ENCODE peak calls at places on chromosomes 1 and 21, in seven cellular contexts. G, Q, T, E, Z, X and O are unnamed samples.

GRCh38 chr1:24929091-24929875 is 793 bp downstream of the RUNX3 start:
- DNase-seq in Q (peak; percentile 30), E (peak; percentile 41), T (no peak), X (no peak), Z (peak; percentile 72), G (peak; percentile 47), O (no peak)

GRCh38 chr1:58363639-58364038 is 182.9 kb downstream of the OMA1 start:
- DNase-seq in G (no peak), Z (no peak), T (no peak), X (no peak), E (no peak), Q (no peak), O (no peak)

GRCh38 chr1:60600532-60600931 is 481.8 kb upstream of the NFIA start:
- DNase-seq in T (no peak), E (no peak), Z (no peak), Q (no peak), X (no peak), G (no peak), O (no peak)

GRCh38 chr1:235741294-235741693 is 91.7 kb upstream of the GNG4 start:
- DNase-seq in X (peak; percentile 67), E (no peak), Q (peak; percentile 14), T (no peak), Z (no peak), G (no peak), O (no peak)

GRCh38 chr1:237074371-237075117 is 32.6 kb downstream of the RYR2 start:
- DNase-seq in G (no peak), E (no peak), Q (no peak), Z (no peak), X (no peak), T (no peak), O (no peak)

GRCh38 chr1:115041654-115042053 is 12.0 kb downstream of the TSHB start:
- DNase-seq in T (no peak), G (no peak), Z (no peak), E (no peak), Q (peak; percentile 48), X (peak; percentile 5), O (no peak)

GRCh38 chr21:36169465-36170128 is 13.0 kb downstream of the DOP1B start:
- DNase-seq in Z (no peak), T (no peak), E (no peak), Q (no peak), G (no peak), X (no peak), O (no peak)

GRCh38 chr1:53369034-53369750 is 41.3 kb upstream of the LRP8 start:
- DNase-seq in Z (no peak), X (no peak), E (no peak), G (no peak), Q (no peak), T (peak; percentile 21), O (no peak)

GRCh38 chr1:23129846-23130245 is 38.8 kb downstream of the LUZP1 start:
- DNase-seq in E (no peak), G (no peak), Z (no peak), Q (no peak), T (no peak), X (no peak), O (no peak)

GRCh38 chr1:31409946-31410858 is 2.8 kb upstream of the SERINC2 start:
- DNase-seq in Z (no peak), G (no peak), E (no peak), T (no peak), X (no peak), Q (no peak), O (no peak)

GRCh38 chr21:33680870-33681269 is 38.6 kb downstream of the ITSN1 start:
- DNase-seq in T (no peak), Z (no peak), Q (no peak), G (no peak), X (no peak), E (no peak), O (no peak)

GRCh38 chr1:168266644-168267186 is 14.0 kb upstream of the TBX19 start:
- DNase-seq in E (no peak), X (no peak), Q (no peak), T (no peak), G (no peak), Z (no peak), O (no peak)

GRCh38 chr1:110196917-110197782 is 13.0 kb upstream of the KCNC4 start:
- DNase-seq in Z (peak; percentile 42), Q (peak; percentile 76), G (peak; percentile 20), X (peak; percentile 39), E (no peak), T (no peak), O (no peak)

GRCh38 chr1:222006715-222007114 is 264.8 kb upstream of the DUSP10 start:
- DNase-seq in Q (no peak), E (no peak), X (no peak), Z (no peak), G (no peak), T (no peak), O (no peak)

GRCh38 chr1:242546849-242547724 is 22.6 kb upstream of the PLD5 start:
- DNase-seq in E (no peak), Q (no peak), G (no peak), X (no peak), T (no peak), Z (no peak), O (no peak)

GRCh38 chr1:46606255-46606965 is 2.3 kb upstream of the MKNK1 start:
- DNase-seq in Q (no peak), G (no peak), E (no peak), X (no peak), Z (no peak), T (no peak), O (no peak)

GRCh38 chr1:39173119-39173994 is 31.1 kb upstream of the MACF1 start:
- DNase-seq in G (no peak), Q (no peak), X (no peak), Z (no peak), T (no peak), E (no peak), O (no peak)